ENCODE peak calls at places on chromosome 11, in four cellular contexts. One of them, this sample, is unnamed.

GRCh38 chr11:18171377-18172000 is 1.1 kb upstream of the MRGPRX4 start:
- DNase-seq in stomach: no peak
- DNase-seq in kidney epithelial cell: no peak
- DNase-seq in lower lobe of right lung: no peak
- DNase-seq in this sample: peak

GRCh38 chr11:932435-932834 is 6.8 kb downstream of the AP2A2 start:
- DNase-seq in stomach: no peak
- DNase-seq in kidney epithelial cell: no peak
- DNase-seq in lower lobe of right lung: no peak
- DNase-seq in this sample: no peak

GRCh38 chr11:128467610-128468041 is 119.7 kb downstream of the ETS1 start:
- DNase-seq in stomach: no peak
- DNase-seq in kidney epithelial cell: peak
- DNase-seq in lower lobe of right lung: no peak
- DNase-seq in this sample: no peak

GRCh38 chr11:121716060-121716459 is 263.3 kb upstream of the SORL1-AS1 start:
- DNase-seq in stomach: no peak
- DNase-seq in kidney epithelial cell: no peak
- DNase-seq in lower lobe of right lung: no peak
- DNase-seq in this sample: no peak

GRCh38 chr11:58075781-58076180 is 45.0 kb downstream of the OR6Q1 start:
- DNase-seq in stomach: no peak
- DNase-seq in kidney epithelial cell: no peak
- DNase-seq in lower lobe of right lung: no peak
- DNase-seq in this sample: no peak

GRCh38 chr11:45157247-45158209 is 11.1 kb downstream of the PRDM11 start:
- DNase-seq in stomach: no peak
- DNase-seq in kidney epithelial cell: no peak
- DNase-seq in lower lobe of right lung: no peak
- DNase-seq in this sample: no peak

GRCh38 chr11:82873919-82874333 is 26.3 kb downstream of the PRCP start:
- DNase-seq in stomach: no peak
- DNase-seq in kidney epithelial cell: no peak
- DNase-seq in lower lobe of right lung: no peak
- DNase-seq in this sample: no peak

GRCh38 chr11:78860720-78861422 is 286.2 kb upstream of the NARS2 start:
- DNase-seq in stomach: no peak
- DNase-seq in kidney epithelial cell: no peak
- DNase-seq in lower lobe of right lung: no peak
- DNase-seq in this sample: peak

GRCh38 chr11:17476317-17477083 is at the start of gene ABCC8:
- DNase-seq in stomach: peak
- DNase-seq in kidney epithelial cell: no peak
- DNase-seq in lower lobe of right lung: no peak
- DNase-seq in this sample: peak

GRCh38 chr11:94171693-94172440 is 43.2 kb downstream of the PANX1 start:
- DNase-seq in stomach: peak
- DNase-seq in kidney epithelial cell: no peak
- DNase-seq in lower lobe of right lung: peak
- DNase-seq in this sample: peak

GRCh38 chr11:117492578-117493251 is 165.1 kb downstream of the CEP164 start:
- DNase-seq in stomach: no peak
- DNase-seq in kidney epithelial cell: no peak
- DNase-seq in lower lobe of right lung: no peak
- DNase-seq in this sample: peak

GRCh38 chr11:117634756-117635593 is 162.0 kb downstream of the DSCAML1 start:
- DNase-seq in stomach: no peak
- DNase-seq in kidney epithelial cell: peak
- DNase-seq in lower lobe of right lung: no peak
- DNase-seq in this sample: no peak

GRCh38 chr11:105229257-105229656 is 89.7 kb upstream of the CARD18 start:
- DNase-seq in stomach: no peak
- DNase-seq in kidney epithelial cell: no peak
- DNase-seq in lower lobe of right lung: no peak
- DNase-seq in this sample: no peak

GRCh38 chr11:47667135-47667534 is 24.8 kb upstream of the MTCH2 start:
- DNase-seq in stomach: no peak
- DNase-seq in kidney epithelial cell: no peak
- DNase-seq in lower lobe of right lung: no peak
- DNase-seq in this sample: no peak

GRCh38 chr11:89176938-89177337 is 737 bp upstream of the TYR start:
- DNase-seq in stomach: no peak
- DNase-seq in kidney epithelial cell: no peak
- DNase-seq in lower lobe of right lung: no peak
- DNase-seq in this sample: no peak

GRCh38 chr11:134067486-134067885 is 1.4 kb upstream of the JAM3 start:
- DNase-seq in stomach: no peak
- DNase-seq in kidney epithelial cell: no peak
- DNase-seq in lower lobe of right lung: no peak
- DNase-seq in this sample: no peak

GRCh38 chr11:86559311-86559945 is 113.0 kb downstream of the ME3 start:
- DNase-seq in stomach: no peak
- DNase-seq in kidney epithelial cell: no peak
- DNase-seq in lower lobe of right lung: no peak
- DNase-seq in this sample: no peak

GRCh38 chr11:6067502-6067901 is 36.9 kb upstream of the OR56A1 start:
- DNase-seq in stomach: no peak
- DNase-seq in kidney epithelial cell: no peak
- DNase-seq in lower lobe of right lung: no peak
- DNase-seq in this sample: no peak

GRCh38 chr11:103920449-103920848 is 116.0 kb upstream of the DDI1 start:
- DNase-seq in stomach: no peak
- DNase-seq in kidney epithelial cell: peak
- DNase-seq in lower lobe of right lung: no peak
- DNase-seq in this sample: no peak

GRCh38 chr11:19769820-19770219 is 57.2 kb downstream of the NAV2 start:
- DNase-seq in stomach: no peak
- DNase-seq in kidney epithelial cell: peak
- DNase-seq in lower lobe of right lung: no peak
- DNase-seq in this sample: no peak

GRCh38 chr11:117328414-117329010 is 858 bp downstream of the CEP164 start:
- DNase-seq in stomach: peak
- DNase-seq in kidney epithelial cell: no peak
- DNase-seq in lower lobe of right lung: no peak
- DNase-seq in this sample: peak

GRCh38 chr11:68663482-68664010 is 20.8 kb upstream of the GAL start:
- DNase-seq in stomach: no peak
- DNase-seq in kidney epithelial cell: no peak
- DNase-seq in lower lobe of right lung: no peak
- DNase-seq in this sample: no peak

GRCh38 chr11:66337103-66337899 is 1.1 kb upstream of the RIN1 start:
- DNase-seq in stomach: no peak
- DNase-seq in kidney epithelial cell: no peak
- DNase-seq in lower lobe of right lung: peak
- DNase-seq in this sample: no peak

GRCh38 chr11:64687641-64688533 is 35.1 kb downstream of the NRXN2 start:
- DNase-seq in stomach: no peak
- DNase-seq in kidney epithelial cell: no peak
- DNase-seq in lower lobe of right lung: no peak
- DNase-seq in this sample: peak
- H3K4me3 ChIP-seq in stomach: peak
- H3K4me3 ChIP-seq in kidney epithelial cell: no peak
- H3K4me3 ChIP-seq in lower lobe of right lung: peak
- H3K4me3 ChIP-seq in this sample: peak

DNA sequence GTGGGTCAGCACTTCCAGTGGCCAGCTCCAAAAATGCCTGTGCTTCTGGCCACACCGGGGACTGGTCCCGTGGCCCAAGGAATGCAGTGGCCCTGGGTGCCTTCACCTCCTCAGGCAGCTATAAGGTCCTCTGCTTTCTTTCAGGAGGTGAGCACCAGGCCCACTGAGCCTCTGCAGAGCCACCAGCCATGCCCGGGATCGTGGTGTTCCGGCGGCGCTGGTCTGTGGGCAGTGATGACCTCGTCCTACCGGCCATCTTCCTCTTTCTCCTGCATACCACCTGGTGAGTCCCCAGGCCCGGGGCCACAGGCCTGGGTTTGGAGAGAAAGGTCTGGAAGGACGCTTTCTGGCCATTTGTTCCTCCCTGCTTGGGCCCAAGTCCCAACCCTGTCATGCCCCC is 32.5 kb upstream of the MYRF start:
- DNase-seq in stomach: no peak
- DNase-seq in kidney epithelial cell: no peak
- DNase-seq in lower lobe of right lung: no peak
- DNase-seq in this sample: no peak
- H3K4me3 ChIP-seq in stomach: no peak
- H3K4me3 ChIP-seq in kidney epithelial cell: no peak
- H3K4me3 ChIP-seq in lower lobe of right lung: no peak
- H3K4me3 ChIP-seq in this sample: no peak

GRCh38 chr11:97739892-97740782 is 1280.6 kb upstream of the CNTN5 start:
- DNase-seq in stomach: no peak
- DNase-seq in kidney epithelial cell: peak
- DNase-seq in lower lobe of right lung: no peak
- DNase-seq in this sample: no peak

GRCh38 chr11:97740783-97741151 is 1280.0 kb upstream of the CNTN5 start:
- DNase-seq in stomach: no peak
- DNase-seq in kidney epithelial cell: no peak
- DNase-seq in lower lobe of right lung: no peak
- DNase-seq in this sample: no peak

GRCh38 chr11:97745515-97746050 is 1275.2 kb upstream of the CNTN5 start:
- DNase-seq in stomach: no peak
- DNase-seq in kidney epithelial cell: no peak
- DNase-seq in lower lobe of right lung: no peak
- DNase-seq in this sample: no peak

GRCh38 chr11:97742717-97743116 is 1278.0 kb upstream of the CNTN5 start:
- DNase-seq in stomach: no peak
- DNase-seq in kidney epithelial cell: no peak
- DNase-seq in lower lobe of right lung: no peak
- DNase-seq in this sample: no peak

DNA sequence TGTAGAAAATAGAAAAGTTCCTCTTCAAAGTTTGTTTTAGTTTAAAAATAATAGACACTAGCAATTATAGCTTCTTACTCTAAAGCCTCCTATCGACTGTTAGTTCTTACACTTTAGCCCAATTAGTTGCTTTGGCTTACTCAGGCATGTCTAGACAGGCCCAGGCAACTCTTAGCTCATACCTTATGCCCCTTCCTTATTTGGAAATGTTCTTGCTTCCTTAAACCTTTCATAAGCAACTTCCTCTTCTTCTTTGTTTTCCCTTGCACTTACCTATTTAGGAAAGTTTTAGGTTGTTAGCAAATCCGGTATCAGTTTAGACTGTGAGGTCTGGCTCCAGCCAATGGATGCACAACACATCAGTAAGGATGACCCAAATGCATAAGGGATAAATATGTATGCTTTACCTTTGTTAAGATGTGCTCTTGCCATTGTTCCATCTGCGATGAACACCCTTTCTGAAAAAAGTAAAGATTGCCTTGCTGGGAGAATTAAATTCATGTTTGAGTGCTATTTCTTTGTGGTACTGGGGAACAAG is 1277.5 kb upstream of the CNTN5 start:
- DNase-seq in stomach: no peak
- DNase-seq in kidney epithelial cell: peak
- DNase-seq in lower lobe of right lung: no peak
- DNase-seq in this sample: no peak
- H3K4me3 ChIP-seq in stomach: no peak
- H3K4me3 ChIP-seq in kidney epithelial cell: no peak
- H3K4me3 ChIP-seq in lower lobe of right lung: no peak
- H3K4me3 ChIP-seq in this sample: no peak

GRCh38 chr11:74771139-74771538 is 22.5 kb downstream of the RNF169 start:
- DNase-seq in stomach: no peak
- DNase-seq in kidney epithelial cell: no peak
- DNase-seq in lower lobe of right lung: no peak
- DNase-seq in this sample: no peak
- H3K4me3 ChIP-seq in stomach: no peak
- H3K4me3 ChIP-seq in kidney epithelial cell: no peak
- H3K4me3 ChIP-seq in lower lobe of right lung: no peak
- H3K4me3 ChIP-seq in this sample: no peak

DNA sequence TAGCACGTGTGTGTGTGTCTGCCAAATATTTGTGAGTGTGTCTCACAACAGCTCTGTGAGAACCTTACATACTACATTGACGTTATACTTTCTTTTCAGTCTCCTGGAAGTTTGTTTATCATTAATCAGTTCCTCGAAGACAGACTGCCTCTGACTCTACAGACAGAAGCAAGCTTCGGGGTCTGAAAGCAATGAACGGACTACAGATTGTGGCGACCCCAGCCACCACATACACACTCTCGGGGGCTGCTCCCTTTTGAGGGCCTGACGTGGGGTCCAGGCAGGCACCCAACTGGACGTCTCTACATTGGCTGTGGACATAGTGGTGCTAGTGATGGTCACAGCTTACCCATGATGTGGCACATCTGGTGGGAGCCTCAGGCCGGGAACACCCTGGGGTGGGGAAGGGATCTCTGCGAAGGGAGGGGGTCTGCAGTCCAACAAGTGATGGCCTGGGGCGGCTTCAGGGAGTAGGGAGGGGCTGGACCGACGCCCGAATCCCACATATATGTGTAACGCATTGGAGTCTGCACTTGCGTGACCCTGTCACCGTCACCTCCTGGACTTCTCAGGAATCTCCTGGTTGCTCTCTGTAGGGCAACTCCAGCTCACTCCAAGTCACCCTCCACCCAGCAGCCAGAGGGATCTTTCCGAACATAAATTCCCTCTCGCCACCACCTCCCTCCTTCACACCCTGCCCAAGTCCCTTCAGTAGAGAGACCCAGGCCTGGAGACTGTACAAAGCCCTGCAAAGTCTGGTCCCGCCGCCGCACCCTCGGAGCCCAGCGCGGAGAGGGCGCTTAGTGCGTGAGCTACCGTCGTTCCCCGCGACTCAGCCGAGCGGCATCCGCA is 30.4 kb upstream of the TRIM29 start:
- DNase-seq in stomach: no peak
- DNase-seq in kidney epithelial cell: no peak
- DNase-seq in lower lobe of right lung: no peak
- DNase-seq in this sample: no peak
- H3K4me3 ChIP-seq in stomach: peak
- H3K4me3 ChIP-seq in kidney epithelial cell: peak
- H3K4me3 ChIP-seq in lower lobe of right lung: peak
- H3K4me3 ChIP-seq in this sample: peak

GRCh38 chr11:36090351-36091245 is 146.7 kb downstream of the LDLRAD3 start:
- DNase-seq in stomach: no peak
- DNase-seq in kidney epithelial cell: no peak
- DNase-seq in lower lobe of right lung: no peak
- DNase-seq in this sample: no peak
- H3K4me3 ChIP-seq in stomach: no peak
- H3K4me3 ChIP-seq in kidney epithelial cell: no peak
- H3K4me3 ChIP-seq in lower lobe of right lung: no peak
- H3K4me3 ChIP-seq in this sample: no peak

GRCh38 chr11:73310661-73311393 is 2.8 kb downstream of the ARHGEF17 start:
- DNase-seq in stomach: no peak
- DNase-seq in kidney epithelial cell: no peak
- DNase-seq in lower lobe of right lung: no peak
- DNase-seq in this sample: no peak

GRCh38 chr11:73313652-73314051 is 5.6 kb downstream of the ARHGEF17 start:
- DNase-seq in stomach: no peak
- DNase-seq in kidney epithelial cell: no peak
- DNase-seq in lower lobe of right lung: no peak
- DNase-seq in this sample: no peak

GRCh38 chr11:73312806-73313403 is 4.8 kb downstream of the ARHGEF17 start:
- DNase-seq in stomach: no peak
- DNase-seq in kidney epithelial cell: no peak
- DNase-seq in lower lobe of right lung: no peak
- DNase-seq in this sample: no peak

GRCh38 chr11:73311394-73311869 is 3.4 kb downstream of the ARHGEF17 start:
- DNase-seq in stomach: no peak
- DNase-seq in kidney epithelial cell: no peak
- DNase-seq in lower lobe of right lung: no peak
- DNase-seq in this sample: no peak

GRCh38 chr11:73312036-73312435 is 4.0 kb downstream of the ARHGEF17 start:
- DNase-seq in stomach: no peak
- DNase-seq in kidney epithelial cell: no peak
- DNase-seq in lower lobe of right lung: no peak
- DNase-seq in this sample: no peak
- H3K4me3 ChIP-seq in stomach: peak
- H3K4me3 ChIP-seq in kidney epithelial cell: peak
- H3K4me3 ChIP-seq in lower lobe of right lung: peak
- H3K4me3 ChIP-seq in this sample: peak